ENCODE peak calls at places on chromosomes 4 and X, in ten cellular contexts. J is NB4; H is CD4-positive, alpha-beta memory T cell; D is left lung; W is fibroblast of mammary gland; V is adipocyte; R is BJ; A is RWPE2; C is left ventricle myocardium inferior; G is cardiac muscle cell. S is an unnamed sample.

GRCh38 chr4:136967069-136967468 is 565.2 kb downstream of the PCDH18 start:
- DNase-seq in G (no peak), V (no peak), J (no peak), A (no peak), W (no peak), H (no peak), R (no peak), D (no peak), C (no peak), S (no peak)

GRCh38 chrX:82748901-82749505 is 759.1 kb upstream of the POU3F4 start:
- DNase-seq in R (no peak), H (no peak), D (no peak), V (no peak), G (no peak), C (no peak), A (no peak), W (peak), J (no peak), S (no peak)

GRCh38 chrX:120768254-120768653 is 107.4 kb downstream of the CT47B1 start:
- DNase-seq in G (no peak), W (peak), J (no peak), D (no peak), A (no peak), V (no peak), C (no peak), R (no peak), H (no peak), S (no peak)

GRCh38 chr4:7068883-7069282 is 1.0 kb upstream of the GRPEL1 start:
- DNase-seq in W (no peak), C (no peak), J (no peak), G (peak), H (no peak), V (peak), A (no peak), D (no peak), R (no peak), S (no peak)

GRCh38 chr4:176964116-176964691 is 171.5 kb upstream of the VEGFC start:
- DNase-seq in G (no peak), A (no peak), J (peak), D (no peak), W (peak), R (no peak), C (no peak), H (no peak), V (no peak), S (no peak)

GRCh38 chrX:71652405-71652804 is 14.9 kb upstream of the LOC101059915 start:
- DNase-seq in R (no peak), V (peak), W (peak), A (no peak), C (no peak), H (peak), J (peak), G (peak), D (no peak), S (no peak)

GRCh38 chr4:124940387-124940786 is 227.9 kb upstream of the ANKRD50 start:
- DNase-seq in R (peak), C (no peak), W (peak), D (no peak), A (no peak), V (peak), J (no peak), H (no peak), G (no peak), S (no peak)

GRCh38 chr4:130257271-130257670 is 1161.3 kb downstream of the C4orf33 start:
- DNase-seq in D (no peak), R (peak), G (no peak), A (no peak), C (no peak), J (no peak), V (peak), H (no peak), W (peak), S (no peak)

GRCh38 chrX:82141942-82142341 is 940.0 kb downstream of the SH3BGRL start:
- DNase-seq in G (no peak), J (peak), A (no peak), W (no peak), R (no peak), V (no peak), D (no peak), H (peak), C (no peak), S (no peak)

GRCh38 chr4:109701566-109702399 is 1.5 kb downstream of the CASP6 start:
- DNase-seq in G (no peak), C (no peak), A (no peak), H (no peak), W (no peak), D (no peak), R (no peak), J (peak), V (peak), S (no peak)

GRCh38 chr4:38842998-38843397 is 13.6 kb downstream of the TLR6 start:
- DNase-seq in G (no peak), C (no peak), R (no peak), V (no peak), A (no peak), H (no peak), W (no peak), D (no peak), J (no peak), S (no peak)

GRCh38 chrX:115689931-115690330 is 129.0 kb downstream of the PLS3 start:
- DNase-seq in D (no peak), V (peak), H (no peak), G (no peak), W (peak), A (no peak), J (no peak), R (peak), C (no peak), S (no peak)

GRCh38 chr4:185956546-185956945 is 112.4 kb upstream of the TLR3 start:
- DNase-seq in W (no peak), C (no peak), D (no peak), G (no peak), J (no peak), A (no peak), R (no peak), H (no peak), V (no peak), S (no peak)

GRCh38 chr4:174222266-174222872 is 61.1 kb downstream of the FBXO8 start:
- DNase-seq in V (peak), A (no peak), C (no peak), H (no peak), G (peak), D (no peak), R (no peak), W (peak), J (peak), S (no peak)

GRCh38 chrX:78075787-78076389 is 28.2 kb upstream of the PGK1 start:
- DNase-seq in R (no peak), H (no peak), V (no peak), D (no peak), W (no peak), G (no peak), J (no peak), A (no peak), C (no peak), S (no peak)

GRCh38 chrX:17046478-17047097 is 100.1 kb downstream of the REPS2 start:
- DNase-seq in J (peak), H (peak), G (peak), R (no peak), V (peak), C (peak), W (peak), D (no peak), A (no peak), S (no peak)

GRCh38 chr4:13547563-13548041 is 3.3 kb upstream of the NKX3-2 start:
- DNase-seq in A (no peak), V (no peak), D (peak), H (no peak), W (no peak), R (no peak), G (peak), C (no peak), J (peak), S (no peak)
- H3K4me3 ChIP-seq in A (peak), V (peak), D (no peak), H (peak), W (no peak), R (no peak), G (peak), C (peak), J (peak), S (peak)

GRCh38 chr4:87973283-87974169 is 2.0 kb upstream of the SPP1 start:
- DNase-seq in D (peak), W (peak), C (peak), G (peak), V (peak), J (peak), R (peak), H (peak), A (no peak), S (peak)
- H3K4me3 ChIP-seq in D (no peak), W (no peak), C (peak), G (no peak), V (peak), J (no peak), R (peak), H (no peak), A (peak), S (peak)

DNA sequence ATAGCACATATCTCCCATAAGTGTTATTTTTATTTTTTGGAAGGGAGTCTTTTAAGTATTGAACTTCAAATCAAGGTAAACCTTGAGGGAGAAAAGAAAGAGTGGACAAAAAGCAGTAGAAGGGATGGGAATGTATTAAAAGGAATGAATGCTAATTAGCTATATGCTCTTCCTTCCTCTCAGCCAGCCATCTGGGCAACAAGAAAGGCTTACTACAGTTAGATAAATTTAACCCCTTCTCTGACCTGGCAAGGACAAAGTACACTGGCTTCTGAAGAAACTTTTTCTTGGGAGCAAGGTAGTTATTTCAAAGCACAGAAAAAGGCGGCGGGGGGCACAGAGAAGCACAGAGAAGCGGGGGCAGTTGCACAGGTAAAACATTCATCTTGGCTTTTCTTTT is 54.6 kb downstream of the GAB1 start:
- DNase-seq in C (no peak), D (no peak), J (no peak), A (no peak), H (no peak), V (no peak), R (no peak), G (no peak), W (no peak), S (no peak)
- H3K4me3 ChIP-seq in C (peak), D (no peak), J (no peak), A (no peak), H (no peak), V (no peak), R (no peak), G (no peak), W (no peak), S (no peak)

GRCh38 chr4:170091069-170091696 is 1.4 kb upstream of the AADAT start:
- DNase-seq in C (no peak), V (no peak), D (peak), G (no peak), W (no peak), H (no peak), R (no peak), J (no peak), A (no peak), S (no peak)
- H3K4me3 ChIP-seq in C (no peak), V (no peak), D (no peak), G (no peak), W (no peak), H (no peak), R (no peak), J (no peak), A (no peak), S (no peak)

DNA sequence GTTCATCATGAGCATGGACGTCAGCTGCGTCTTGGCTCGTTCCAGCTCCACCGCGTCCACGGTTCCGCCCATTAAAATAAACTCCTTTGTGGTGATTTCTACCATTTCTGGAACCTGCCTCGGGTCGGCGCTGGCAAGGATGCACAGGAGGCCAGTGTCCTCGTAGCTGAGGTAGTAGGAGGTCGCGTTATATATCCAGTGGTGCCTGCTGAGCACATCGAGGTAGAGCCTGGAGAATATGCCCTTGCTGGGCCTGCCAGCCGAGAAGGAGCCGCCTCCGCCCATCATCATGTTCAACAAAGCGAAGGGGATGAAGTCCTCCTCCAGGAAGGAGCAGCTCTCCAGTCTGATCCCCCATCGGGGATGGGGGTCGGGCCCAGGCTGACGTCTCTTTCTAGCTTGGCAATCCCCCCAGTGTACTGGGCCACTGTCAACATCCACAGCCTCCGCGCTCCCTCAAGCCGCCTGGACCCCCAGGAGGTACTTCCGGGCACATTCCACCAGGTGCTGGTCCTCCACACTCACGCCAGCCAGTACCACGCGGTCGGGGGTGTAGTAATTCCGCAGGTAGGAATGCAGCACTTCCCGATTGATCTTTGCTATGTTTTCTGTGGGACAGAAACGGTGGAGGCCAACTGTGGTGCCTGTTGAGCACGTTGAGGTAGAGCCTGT is 120.9 kb upstream of the GRID2 start:
- DNase-seq in H (no peak), W (no peak), G (no peak), C (no peak), J (no peak), A (peak), D (peak), R (no peak), V (no peak), S (peak)
- H3K4me3 ChIP-seq in H (no peak), W (no peak), G (no peak), C (no peak), J (no peak), A (no peak), D (no peak), R (no peak), V (no peak), S (no peak)

DNA sequence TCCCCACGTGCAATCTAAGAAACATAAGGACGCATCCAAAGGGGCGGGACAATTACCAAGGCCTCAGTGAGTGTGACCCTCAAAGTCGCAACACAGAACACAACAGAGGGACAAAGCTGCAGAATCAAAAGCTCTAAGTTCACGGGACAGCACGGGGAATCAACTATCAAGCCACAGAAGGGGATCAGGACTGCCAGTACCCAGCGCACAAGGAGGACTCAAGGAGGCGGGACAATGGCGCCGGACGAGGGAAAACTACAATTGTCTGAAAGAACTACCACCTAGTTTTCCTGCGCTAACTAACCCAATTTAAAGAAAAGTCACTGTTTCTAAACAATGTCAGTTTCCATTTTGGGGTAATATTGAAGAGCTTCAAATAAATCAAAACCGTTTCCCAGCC is 1.3 kb downstream of the FAM53A start:
- DNase-seq in G (no peak), V (no peak), D (no peak), J (no peak), R (no peak), W (no peak), A (no peak), C (no peak), H (no peak), S (no peak)
- H3K4me3 ChIP-seq in G (no peak), V (peak), D (peak), J (no peak), R (peak), W (peak), A (no peak), C (peak), H (peak), S (peak)

DNA sequence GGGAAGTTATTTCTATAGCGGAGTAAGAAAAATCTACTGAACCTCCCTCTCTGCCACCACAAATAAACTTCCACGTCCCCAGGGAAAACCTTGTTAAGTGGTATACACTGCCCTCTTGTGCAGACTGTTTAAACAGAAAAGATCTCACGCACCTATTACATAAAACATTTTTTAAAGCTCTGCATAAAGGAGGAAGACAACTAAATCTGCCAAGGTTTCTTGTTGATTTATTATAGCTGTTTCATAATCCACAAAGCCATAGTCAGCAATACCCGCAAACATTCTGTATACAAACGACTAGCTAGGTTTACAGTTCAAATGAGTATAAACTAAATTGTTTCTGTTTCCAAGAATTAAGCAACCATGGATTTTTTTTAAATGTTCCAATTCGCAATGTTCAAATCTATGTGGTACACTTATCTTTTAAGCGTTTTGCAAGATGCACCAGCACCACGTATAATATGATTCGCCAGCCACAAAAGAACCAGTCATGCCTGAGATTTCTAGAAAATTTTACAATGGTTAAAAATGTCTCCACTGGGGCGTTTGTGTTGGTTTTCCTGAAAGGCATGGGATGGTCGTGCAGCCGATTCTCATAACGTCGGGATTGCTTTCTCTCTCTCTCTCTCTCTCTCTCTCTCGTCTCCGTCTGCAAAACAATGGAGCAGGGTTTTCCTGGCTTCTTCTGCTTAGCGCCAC is 164.6 kb downstream of the PRKX start:
- DNase-seq in G (peak), W (peak), A (no peak), V (peak), R (no peak), C (no peak), D (no peak), H (no peak), J (peak), S (no peak)
- H3K4me3 ChIP-seq in G (no peak), W (peak), A (no peak), V (peak), R (peak), C (peak), D (no peak), H (no peak), J (no peak), S (peak)

DNA sequence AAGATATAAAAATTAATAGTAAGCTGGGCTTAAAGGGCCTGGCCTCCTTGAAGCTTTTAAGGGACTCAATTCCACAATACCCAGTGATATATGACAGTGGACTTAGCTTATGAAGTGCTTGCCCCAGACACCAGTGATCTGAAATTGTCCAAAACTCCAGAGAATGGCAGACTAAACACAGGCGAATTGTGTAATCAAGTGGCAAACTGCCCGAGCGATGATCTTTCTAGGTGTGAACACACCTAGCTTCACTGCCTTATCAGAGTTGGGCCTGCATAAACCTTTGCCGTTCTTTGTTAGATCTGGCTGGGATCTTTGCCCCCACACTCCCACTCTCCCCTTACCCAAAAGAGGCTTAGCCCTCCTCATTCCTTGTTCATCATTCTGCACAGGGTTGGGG is 62.5 kb upstream of the SH3RF1 start:
- DNase-seq in H (no peak), G (no peak), A (no peak), D (no peak), V (no peak), R (no peak), C (no peak), W (no peak), J (no peak), S (no peak)
- H3K4me3 ChIP-seq in H (no peak), G (no peak), A (no peak), D (no peak), V (no peak), R (no peak), C (no peak), W (no peak), J (no peak), S (no peak)

DNA sequence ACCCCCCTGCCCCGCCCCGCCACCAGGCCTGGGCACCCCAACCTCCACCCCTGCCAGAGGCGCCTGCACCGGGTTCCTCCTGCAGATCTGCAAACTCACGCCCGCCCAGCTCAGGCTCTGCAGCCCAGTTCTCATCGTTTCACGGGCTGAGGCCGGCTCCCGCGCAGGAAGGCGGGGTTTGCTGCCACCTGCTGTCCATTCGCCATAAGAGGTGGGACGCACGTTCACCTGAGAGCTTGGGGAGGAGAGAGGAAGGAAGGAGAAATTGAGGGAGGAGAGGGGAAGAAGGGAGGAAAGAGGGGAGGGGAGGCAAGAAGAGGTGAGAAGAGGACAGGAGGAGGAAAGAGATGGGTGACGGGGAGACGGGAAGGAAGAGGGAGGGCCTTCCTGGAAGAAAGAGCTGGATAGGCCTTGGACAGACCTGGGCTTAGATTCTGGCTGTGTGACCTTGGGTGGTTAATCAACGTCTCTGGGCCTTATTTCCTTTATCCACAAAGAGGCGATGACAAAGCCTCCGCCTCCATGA is 114.5 kb downstream of the ADRA2C start:
- DNase-seq in W (peak), H (peak), G (peak), A (no peak), D (peak), V (peak), C (peak), J (peak), R (no peak), S (peak)
- H3K4me3 ChIP-seq in W (no peak), H (no peak), G (no peak), A (no peak), D (no peak), V (no peak), C (no peak), J (no peak), R (no peak), S (no peak)

DNA sequence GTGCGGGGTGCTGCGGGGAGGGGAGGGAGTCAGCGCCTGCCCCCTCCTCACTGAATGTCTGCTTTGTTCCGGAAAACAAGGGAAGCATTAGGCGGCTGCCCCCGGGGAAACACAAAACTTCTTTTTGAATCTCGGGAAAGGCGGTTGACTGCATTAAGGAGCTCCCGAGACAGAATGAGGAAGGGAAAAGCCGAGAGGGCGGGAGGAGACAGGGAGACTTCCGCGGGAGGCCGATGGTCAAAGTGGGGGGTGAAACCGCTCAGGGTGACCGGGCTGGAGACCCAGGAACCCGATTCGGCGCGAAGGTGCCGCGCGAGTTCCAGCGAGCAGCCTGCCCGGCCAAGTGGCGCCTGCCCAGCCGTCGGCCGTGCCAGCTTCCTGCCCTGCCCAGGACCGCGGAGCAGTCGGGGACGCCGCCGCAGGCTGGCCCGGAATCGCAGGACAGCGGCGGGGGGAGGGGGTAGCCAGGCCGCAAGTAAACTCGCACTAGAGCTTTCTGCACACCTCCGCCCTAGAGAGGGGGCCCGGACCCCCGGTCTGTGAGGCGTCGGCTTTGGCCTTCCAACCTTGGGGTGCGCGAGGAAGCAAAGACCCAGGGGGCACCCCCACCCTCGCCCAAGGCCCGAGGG is 55.1 kb upstream of the BCOR start:
- DNase-seq in J (peak), G (no peak), H (no peak), V (peak), A (no peak), C (peak), W (no peak), R (no peak), D (peak), S (peak)
- H3K4me3 ChIP-seq in J (peak), G (peak), H (peak), V (peak), A (peak), C (peak), W (peak), R (peak), D (peak), S (peak)

S was measured in heart left ventricle.